ENCODE peak calls at places on chromosomes 6 and 20, in nine cellular contexts. O is OCI-LY7, S is astrocyte, U is A673, I is sigmoid colon, J is HCT116, V is right atrium auricular region, N is thoracic aorta, G is neural progenitor cell. C is an unnamed sample.
A peak's percentile ranks its signal among the peaks of the same experiment; 100 is the strongest.

GRCh38 chr6:169232507-169232931 is 21.1 kb downstream of the THBS2 start:
- DNase-seq in J (no peak), V (no peak), O (no peak), N (no peak), G (no peak), U (no peak), I (no peak), S (no peak), C (no peak)

GRCh38 chr6:131917763-131918649 is 33.2 kb downstream of the CCN2 start:
- DNase-seq in S (no peak), O (peak; percentile 80), J (no peak), I (no peak), U (no peak), G (no peak), N (no peak), V (no peak), C (no peak)

GRCh38 chr6:159801935-159802334 is 1.9 kb downstream of the PNLDC1 start:
- DNase-seq in O (no peak), I (no peak), V (no peak), J (no peak), G (no peak), S (no peak), U (no peak), N (no peak), C (no peak)

GRCh38 chr6:138157986-138158638 is 3.6 kb upstream of the ARFGEF3 start:
- DNase-seq in O (no peak), V (no peak), U (no peak), N (no peak), J (no peak), S (no peak), I (no peak), G (no peak), C (no peak)

GRCh38 chr20:58630063-58630462 is 21.0 kb upstream of the STX16 start:
- DNase-seq in S (peak; percentile 67), I (no peak), O (no peak), N (no peak), U (peak; percentile 18), G (no peak), V (no peak), J (no peak), C (peak; percentile 72)

GRCh38 chr20:49559411-49560081 is 8.4 kb downstream of the PTGIS start:
- DNase-seq in N (no peak), S (peak; percentile 70), I (peak; percentile 75), V (peak; percentile 67), U (no peak), O (no peak), J (no peak), G (no peak), C (no peak)

GRCh38 chr6:17473554-17473953 is 80.2 kb downstream of the CAP2 start:
- DNase-seq in O (no peak), V (no peak), G (no peak), I (no peak), J (no peak), N (no peak), U (no peak), S (no peak), C (no peak)

GRCh38 chr20:47241345-47241781 is 115.1 kb downstream of the ZMYND8 start:
- DNase-seq in U (no peak), N (no peak), J (no peak), I (peak; percentile 82), O (no peak), G (no peak), V (no peak), S (peak; percentile 96), C (no peak)

GRCh38 chr20:14896569-14896968 is 559.2 kb upstream of the FLRT3 start:
- DNase-seq in N (no peak), U (no peak), I (no peak), V (no peak), O (no peak), G (no peak), J (no peak), S (no peak), C (no peak)

GRCh38 chr6:32815115-32815514 is 1.7 kb downstream of the HLA-DOB start:
- DNase-seq in O (peak; percentile 27), S (peak; percentile 37), I (no peak), N (no peak), G (no peak), J (no peak), V (no peak), U (no peak), C (no peak)

GRCh38 chr20:17875106-17875980 is 93.3 kb downstream of the SNX5 start:
- DNase-seq in V (peak; percentile 83), O (no peak), U (no peak), I (peak; percentile 95), N (no peak), G (no peak), J (no peak), S (peak; percentile 72), C (no peak)

GRCh38 chr6:89269981-89270380 is 45.1 kb downstream of the GABRR2 start:
- DNase-seq in U (no peak), G (no peak), O (no peak), S (no peak), V (no peak), J (no peak), I (no peak), N (no peak), C (no peak)

GRCh38 chr6:139905404-139906052 is 531.1 kb upstream of the CITED2 start:
- DNase-seq in J (no peak), U (no peak), I (no peak), V (no peak), O (no peak), S (no peak), G (no peak), N (no peak), C (no peak)

GRCh38 chr6:165849539-165850430 is 186.7 kb upstream of the PDE10A start:
- DNase-seq in S (no peak), N (no peak), U (no peak), J (no peak), I (peak; percentile 79), G (peak; percentile 34), V (no peak), O (no peak), C (no peak)

GRCh38 chr20:24560571-24561485 is 91.4 kb downstream of the SYNDIG1 start:
- DNase-seq in I (no peak), O (no peak), V (no peak), U (no peak), N (no peak), G (no peak), S (peak; percentile 3), J (no peak), C (no peak)

GRCh38 chr20:2703716-2704475 is 11.3 kb downstream of the EBF4 start:
- DNase-seq in S (no peak), U (no peak), V (no peak), I (no peak), N (no peak), G (no peak), J (no peak), O (no peak), C (no peak)

GRCh38 chr6:169005141-169005540 is 248.5 kb downstream of the THBS2 start:
- DNase-seq in S (peak; percentile 6), J (no peak), O (no peak), U (no peak), G (no peak), N (no peak), I (no peak), V (no peak), C (no peak)

GRCh38 chr6:73064261-73064660 is 161.0 kb downstream of the KHDC1L start:
- DNase-seq in I (no peak), J (no peak), U (no peak), G (no peak), V (no peak), N (no peak), S (no peak), O (no peak), C (no peak)
- H3K4me1 ChIP-seq in I (no peaks in the 10 kb centered on the region), J (no peaks in the 10 kb centered on the region), U (peaks cover 20% of the 10 kb centered on the region), G (no peaks in the 10 kb centered on the region), V (no peaks in the 10 kb centered on the region), N (no peaks in the 10 kb centered on the region), S (peaks cover 14% of the 10 kb centered on the region), O (no peaks in the 10 kb centered on the region), C (no peaks in the 10 kb centered on the region)

DNA sequence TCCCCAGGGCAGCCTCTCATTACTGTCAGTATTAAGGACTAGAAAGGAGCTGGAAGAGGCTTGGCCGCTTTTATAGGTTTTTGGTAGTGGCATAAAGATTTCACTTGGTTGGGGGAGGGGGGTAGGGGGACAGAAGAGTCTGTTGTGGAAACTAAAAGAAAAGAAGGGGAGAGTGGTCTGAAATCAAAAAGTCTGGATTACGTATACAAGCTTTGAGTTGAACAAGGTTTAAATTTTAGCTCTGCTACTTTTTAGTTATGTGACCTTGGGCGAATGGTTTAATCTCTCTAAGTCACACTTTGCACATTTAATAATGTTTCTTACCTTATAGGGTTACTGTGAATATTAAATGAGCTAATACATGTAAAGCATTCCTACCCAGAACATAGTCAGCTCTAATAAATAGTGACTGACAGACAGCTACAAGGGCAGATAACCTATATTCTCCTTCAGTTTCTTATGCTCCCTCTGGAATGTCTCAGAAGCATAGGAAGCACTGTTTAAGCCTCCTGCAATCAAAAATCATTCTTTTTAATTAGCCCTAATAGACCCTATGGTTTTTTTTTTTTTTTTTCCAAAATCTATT is 3.6 kb downstream of the SGK1 start:
- DNase-seq in G (no peak), N (no peak), U (no peak), V (no peak), J (no peak), S (no peak), I (no peak), O (no peak), C (no peak)
- H3K4me1 ChIP-seq in G (peaks cover 22% of the 10 kb centered on the region), N (peaks cover 5% of the 10 kb centered on the region), U (peaks cover 6% of the 10 kb centered on the region), V (no peaks in the 10 kb centered on the region), J (no peaks in the 10 kb centered on the region), S (peaks cover 6% of the 10 kb centered on the region), I (peaks cover 12% of the 10 kb centered on the region), O (no peaks in the 10 kb centered on the region), C (peaks cover 5% of the 10 kb centered on the region)

GRCh38 chr20:10539818-10540553 is 104.9 kb downstream of the SLX4IP start:
- DNase-seq in G (no peak), U (peak; percentile 91), S (no peak), I (no peak), J (no peak), O (no peak), V (no peak), N (no peak), C (no peak)
- H3K4me1 ChIP-seq in G (peaks cover 44% of the 10 kb centered on the region), U (peaks cover 56% of the 10 kb centered on the region), S (peaks cover 23% of the 10 kb centered on the region), I (peaks cover 20% of the 10 kb centered on the region), J (peaks cover 75% of the 10 kb centered on the region), O (no peaks in the 10 kb centered on the region), V (no peaks in the 10 kb centered on the region), N (peaks cover 3% of the 10 kb centered on the region), C (peaks cover 26% of the 10 kb centered on the region)

GRCh38 chr6:44076016-44076365 is 51.3 kb downstream of the MRPL14 start:
- DNase-seq in J (no peak), N (no peak), G (no peak), S (no peak), V (no peak), O (no peak), U (no peak), I (no peak), C (no peak)

GRCh38 chr6:44075137-44076015 is 51.9 kb downstream of the MRPL14 start:
- DNase-seq in S (no peak), I (no peak), N (no peak), V (no peak), O (peak; percentile 24), J (no peak), U (no peak), G (no peak), C (no peak)

GRCh38 chr6:44078219-44078794 is 48.9 kb downstream of the MRPL14 start:
- DNase-seq in S (no peak), V (no peak), I (no peak), G (no peak), U (no peak), O (no peak), N (no peak), J (no peak), C (no peak)

GRCh38 chr6:44077201-44077946 is 49.9 kb downstream of the MRPL14 start:
- DNase-seq in S (no peak), J (no peak), U (no peak), I (no peak), N (no peak), G (no peak), O (no peak), V (no peak), C (no peak)

GRCh38 chr6:44076366-44077200 is 50.7 kb downstream of the MRPL14 start:
- DNase-seq in G (peak; percentile 73), U (peak; percentile 57), S (no peak), N (no peak), V (no peak), O (peak; percentile 64), J (no peak), I (peak; percentile 76), C (no peak)
- H3K4me1 ChIP-seq in G (peaks cover 60% of the 10 kb centered on the region), U (peaks cover 44% of the 10 kb centered on the region), S (peaks cover 34% of the 10 kb centered on the region), N (peaks cover 5% of the 10 kb centered on the region), V (peaks cover 3% of the 10 kb centered on the region), O (peaks cover 55% of the 10 kb centered on the region), J (peaks cover 16% of the 10 kb centered on the region), I (peaks cover 51% of the 10 kb centered on the region), C (peaks cover under 1% of the 10 kb centered on the region)